ENCODE peak calls at places on chromosomes 11 and 22, in seven cellular contexts. V is H1, S is GM12878, X is SK-N-SH, P is K562, I is HCT116, W is HepG2. G is an unnamed sample.

GRCh38 chr11:63680842-63681207 is 475 bp upstream of the RTN3 start:
- DNase-seq in V (no peak), S (no peak), X (peak; percentile 35), P (no peak), I (no peak), W (no peak), G (no peak)

GRCh38 chr11:121459413-121460041 is 6.8 kb upstream of the SORL1-AS1 start:
- DNase-seq in V (no peak), S (no peak), X (peak; percentile 19), P (no peak), I (no peak), W (peak; percentile 97), G (no peak)

GRCh38 chr11:28146123-28146751 is 38.0 kb downstream of the METTL15 start:
- DNase-seq in V (no peak), S (no peak), X (no peak), P (peak; percentile 9), I (peak; percentile 90), W (peak; percentile 59), G (no peak)

GRCh38 chr22:25077964-25078363 is 121.7 kb upstream of the CRYBB3 start:
- DNase-seq in V (no peak), S (no peak), X (no peak), P (no peak), I (no peak), W (no peak), G (no peak)

GRCh38 chr22:17396531-17396930 is 27.3 kb downstream of the CECR2 start:
- DNase-seq in V (no peak), S (no peak), X (no peak), P (no peak), I (no peak), W (no peak), G (peak; percentile 26)

GRCh38 chr11:16784671-16785070 is 46.2 kb downstream of the C11orf58 start:
- DNase-seq in V (no peak), S (no peak), X (no peak), P (no peak), I (no peak), W (no peak), G (no peak)

GRCh38 chr22:25027552-25027951 is 75.0 kb downstream of the KIAA1671 start:
- DNase-seq in V (no peak), S (no peak), X (no peak), P (no peak), I (no peak), W (no peak), G (no peak)

GRCh38 chr11:2706321-2706720 is 6.5 kb upstream of the KCNQ1OT1 start:
- DNase-seq in V (no peak), S (no peak), X (no peak), P (no peak), I (no peak), W (no peak), G (no peak)

GRCh38 chr22:46758867-46759290 is 3.6 kb upstream of the TBC1D22A start:
- DNase-seq in V (peak; percentile 71), S (no peak), X (peak; percentile 50), P (peak; percentile 23), I (peak; percentile 62), W (peak; percentile 91), G (no peak)

GRCh38 chr22:29269230-29269604 is 1.1 kb downstream of the EWSR1 start:
- DNase-seq in V (no peak), S (no peak), X (no peak), P (no peak), I (no peak), W (no peak), G (no peak)

GRCh38 chr22:30208631-30209603 is 37.6 kb downstream of the LIF start:
- DNase-seq in V (no peak), S (no peak), X (peak; percentile 61), P (peak; percentile 84), I (no peak), W (peak; percentile 65), G (no peak)

GRCh38 chr22:30561402-30562154 is 12.9 kb downstream of the GAL3ST1 start:
- DNase-seq in V (no peak), S (no peak), X (no peak), P (no peak), I (no peak), W (no peak), G (no peak)

GRCh38 chr22:17199131-17199731 is 20.0 kb downstream of the ADA2 start:
- DNase-seq in V (peak; percentile 77), S (no peak), X (peak; percentile 77), P (peak; percentile 11), I (no peak), W (no peak), G (no peak)

GRCh38 chr11:67160872-67161783 is 42.1 kb downstream of the KDM2A start:
- DNase-seq in V (no peak), S (no peak), X (no peak), P (no peak), I (no peak), W (no peak), G (no peak)

GRCh38 chr11:1814691-1815090 is 20.1 kb upstream of the SYT8 start:
- DNase-seq in V (no peak), S (no peak), X (no peak), P (no peak), I (no peak), W (no peak), G (no peak)

GRCh38 chr11:14443642-14444041 is 56.0 kb downstream of the COPB1 start:
- DNase-seq in V (no peak), S (no peak), X (peak; percentile 43), P (no peak), I (no peak), W (peak; percentile 46), G (no peak)

GRCh38 chr22:28129319-28129962 is 210.4 kb upstream of the PITPNB start:
- DNase-seq in V (no peak), S (no peak), X (no peak), P (no peak), I (no peak), W (no peak), G (no peak)
- TF ChIP-seq JUND in V (no peak), S (no peak), X (no peak), P (no peak), I (no peak), W (no peak), G (no peak)

DNA sequence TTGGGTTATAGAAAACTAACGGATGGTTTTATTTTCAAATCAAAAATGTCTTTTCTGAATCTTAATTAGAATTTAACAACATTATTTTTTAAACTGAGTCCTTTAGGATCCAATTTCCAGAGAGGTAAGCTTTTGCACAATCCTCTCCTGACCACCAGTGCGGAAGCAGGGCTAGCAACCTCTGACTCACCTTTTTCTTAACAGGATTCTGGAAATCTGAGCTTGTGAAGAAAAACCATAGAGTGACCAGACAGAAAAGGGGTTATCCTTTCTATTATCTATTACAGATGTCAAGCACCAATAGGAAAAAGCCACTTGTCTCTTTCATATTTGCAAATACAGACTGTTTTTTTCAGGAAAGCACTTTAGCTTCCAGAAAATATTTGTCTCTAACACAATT is 25.3 kb downstream of the ALG9 start:
- DNase-seq in V (no peak), S (no peak), X (peak; percentile 6), P (no peak), I (no peak), W (no peak), G (no peak)
- TF ChIP-seq JUND in V (no peak), S (no peak), X (peak; percentile 51), P (no peak), I (no peak), W (no peak), G (no peak)

GRCh38 chr11:116929393-116930090 is 92.1 kb upstream of the APOA1 start:
- DNase-seq in V (no peak), S (no peak), X (no peak), P (no peak), I (no peak), W (peak; percentile 21), G (no peak)

GRCh38 chr11:116932182-116932581 is 94.8 kb upstream of the APOA1 start:
- DNase-seq in V (no peak), S (no peak), X (no peak), P (no peak), I (no peak), W (no peak), G (no peak)

GRCh38 chr11:116930177-116930576 is 92.8 kb upstream of the APOA1 start:
- DNase-seq in V (no peak), S (no peak), X (no peak), P (no peak), I (no peak), W (peak; percentile 21), G (no peak)

GRCh38 chr11:116930586-116930985 is 93.2 kb upstream of the APOA1 start:
- DNase-seq in V (no peak), S (no peak), X (no peak), P (no peak), I (no peak), W (no peak), G (no peak)

DNA sequence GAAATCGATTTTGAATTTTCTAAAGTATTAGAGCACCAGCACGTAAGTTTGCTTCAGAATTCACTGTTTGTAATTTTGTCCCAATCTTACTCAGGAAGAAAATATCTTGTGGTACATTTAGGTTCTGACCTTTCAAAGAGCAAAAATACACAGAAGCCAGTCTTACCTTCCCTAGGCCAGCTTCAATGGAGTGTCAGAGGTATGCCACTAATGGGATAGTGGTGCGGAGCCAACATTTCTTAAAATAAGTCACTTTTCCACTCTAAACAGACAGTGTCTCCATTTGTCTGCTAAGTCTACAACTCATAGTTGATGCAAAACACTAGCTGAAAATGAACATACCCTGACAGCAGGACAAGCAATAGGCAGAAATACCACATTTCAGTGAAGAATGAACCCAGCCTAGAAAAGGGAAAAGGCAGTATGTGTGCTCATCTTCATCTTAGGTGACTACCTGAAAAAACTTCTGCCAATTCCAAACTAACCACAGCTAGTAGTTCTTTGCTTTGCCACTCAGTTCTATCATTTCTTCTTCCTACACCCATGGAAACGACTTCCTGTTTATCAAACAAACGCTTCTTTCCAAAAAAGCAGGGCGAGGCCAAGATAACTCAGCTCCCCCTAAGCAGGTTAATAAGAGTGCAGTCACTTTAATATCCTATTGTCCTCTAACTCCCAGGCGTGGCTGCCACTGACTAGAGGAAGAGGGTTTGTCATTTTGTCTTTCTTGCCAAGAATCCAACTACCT is 94.0 kb upstream of the APOA1 start:
- DNase-seq in V (no peak), S (no peak), X (no peak), P (no peak), I (no peak), W (no peak), G (no peak)
- TF ChIP-seq JUND in V (no peak), S (no peak), X (no peak), P (no peak), I (no peak), W (no peak), G (no peak)

DNA sequence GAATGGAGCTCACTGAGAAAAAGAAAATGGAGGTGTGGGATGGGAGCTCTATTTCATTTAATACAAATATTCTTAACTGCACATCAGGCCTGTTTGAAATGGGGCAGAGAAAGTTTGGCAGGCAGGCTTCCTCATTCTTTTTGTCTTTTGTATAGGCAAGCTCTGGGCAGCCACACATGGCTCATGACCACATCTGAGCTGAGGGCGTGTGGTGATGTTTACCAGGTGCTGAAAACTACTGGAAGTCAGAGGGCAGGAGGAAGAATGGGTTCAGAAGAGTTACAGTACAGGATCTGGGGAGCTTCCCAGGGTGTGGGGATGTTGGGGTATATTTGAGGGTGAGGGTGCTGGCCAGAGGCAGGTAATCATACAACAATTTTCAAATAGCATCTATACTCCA is 66.3 kb upstream of the NAV2 start:
- DNase-seq in V (no peak), S (no peak), X (no peak), P (no peak), I (no peak), W (no peak), G (no peak)
- TF ChIP-seq JUND in V (no peak), S (no peak), X (no peak), P (no peak), I (no peak), W (no peak), G (no peak)